ENCODE peak calls at places on chromosome 4, in seven cellular contexts. One of them, this sample, is unnamed.

GRCh38 chr4:7876096-7876993 is 63.3 kb downstream of the AFAP1 start:
- DNase-seq in cerebellar nuclear complex: no peak
- DNase-seq in GM20000: no peak
- DNase-seq in AG20443: peak; percentile 45
- DNase-seq in T47D: peak; percentile 3
- DNase-seq in anterior cingulate cortex: no peak
- DNase-seq in lower leg skin: no peak
- DNase-seq in this sample: no peak

GRCh38 chr4:82968972-82969371 is 41.7 kb downstream of the LIN54 start:
- DNase-seq in AG20443: no peak
- DNase-seq in cerebellar nuclear complex: no peak
- DNase-seq in lower leg skin: no peak
- DNase-seq in T47D: no peak
- DNase-seq in GM20000: peak; percentile 10
- DNase-seq in anterior cingulate cortex: no peak
- DNase-seq in this sample: no peak

GRCh38 chr4:101865501-101866062 is 75.1 kb downstream of the BANK1 start:
- DNase-seq in GM20000: no peak
- DNase-seq in AG20443: peak; percentile 41
- DNase-seq in anterior cingulate cortex: no peak
- DNase-seq in lower leg skin: no peak
- DNase-seq in T47D: peak; percentile 90
- DNase-seq in cerebellar nuclear complex: no peak
- DNase-seq in this sample: no peak

GRCh38 chr4:183099537-183100297 is 660 bp downstream of the WWC2 start:
- DNase-seq in cerebellar nuclear complex: no peak
- DNase-seq in GM20000: peak; percentile 42
- DNase-seq in T47D: peak; percentile 44
- DNase-seq in anterior cingulate cortex: no peak
- DNase-seq in lower leg skin: peak; percentile 19
- DNase-seq in AG20443: peak; percentile 30
- DNase-seq in this sample: no peak

GRCh38 chr4:163331629-163332360 is 601 bp downstream of the NPY1R start:
- DNase-seq in cerebellar nuclear complex: no peak
- DNase-seq in anterior cingulate cortex: no peak
- DNase-seq in AG20443: peak; percentile 49
- DNase-seq in lower leg skin: no peak
- DNase-seq in GM20000: peak; percentile 28
- DNase-seq in T47D: peak; percentile 28
- DNase-seq in this sample: peak; percentile 38

GRCh38 chr4:128684031-128684430 is 125.5 kb upstream of the JADE1 start:
- DNase-seq in cerebellar nuclear complex: no peak
- DNase-seq in T47D: no peak
- DNase-seq in AG20443: no peak
- DNase-seq in GM20000: no peak
- DNase-seq in anterior cingulate cortex: no peak
- DNase-seq in lower leg skin: no peak
- DNase-seq in this sample: no peak

GRCh38 chr4:72280252-72280651 is 248.5 kb downstream of the NPFFR2 start:
- DNase-seq in lower leg skin: no peak
- DNase-seq in cerebellar nuclear complex: no peak
- DNase-seq in GM20000: no peak
- DNase-seq in anterior cingulate cortex: no peak
- DNase-seq in AG20443: no peak
- DNase-seq in T47D: no peak
- DNase-seq in this sample: no peak

GRCh38 chr4:72568959-72569718 is at the start of gene ADAMTS3:
- DNase-seq in AG20443: peak; percentile 68
- DNase-seq in GM20000: peak; percentile 26
- DNase-seq in cerebellar nuclear complex: no peak
- DNase-seq in anterior cingulate cortex: peak; percentile 6
- DNase-seq in lower leg skin: peak; percentile 27
- DNase-seq in T47D: peak; percentile 40
- DNase-seq in this sample: no peak

GRCh38 chr4:3878678-3879077 is 112.5 kb downstream of the ADRA2C start:
- DNase-seq in T47D: no peak
- DNase-seq in anterior cingulate cortex: no peak
- DNase-seq in AG20443: no peak
- DNase-seq in lower leg skin: no peak
- DNase-seq in GM20000: peak; percentile 11
- DNase-seq in cerebellar nuclear complex: no peak
- DNase-seq in this sample: no peak

GRCh38 chr4:87044511-87045369 is 109.9 kb downstream of the AFF1 start:
- DNase-seq in anterior cingulate cortex: no peak
- DNase-seq in lower leg skin: no peak
- DNase-seq in GM20000: no peak
- DNase-seq in cerebellar nuclear complex: no peak
- DNase-seq in T47D: no peak
- DNase-seq in AG20443: no peak
- DNase-seq in this sample: no peak

This sample was measured in putamen.